ENCODE peak calls at places on chromosomes 11 and 22, in four cellular contexts. N is astrocyte of the spinal cord, W is brain microvascular endothelial cell, X is AG04450. Q is an unnamed sample.

GRCh38 chr11:5123802-5124521 is 14.2 kb downstream of the OR52A5 start:
- DNase-seq in N (peak; percentile 76), W (peak; percentile 81), X (peak; percentile 54), Q (no peak)

GRCh38 chr11:3604169-3604568 is 37.6 kb downstream of the ART5 start:
- DNase-seq in N (no peak), W (no peak), X (no peak), Q (no peak)

GRCh38 chr11:124108158-124108557 is 7.1 kb upstream of the VWA5A start:
- DNase-seq in N (peak; percentile 55), W (no peak), X (no peak), Q (no peak)

GRCh38 chr11:61273151-61274078 is 21.7 kb downstream of the VWCE start:
- DNase-seq in N (no peak), W (no peak), X (no peak), Q (no peak)

GRCh38 chr22:25754527-25755202 is 12.7 kb downstream of the MYO18B start:
- DNase-seq in N (peak; percentile 90), W (peak; percentile 96), X (peak; percentile 33), Q (no peak)

GRCh38 chr22:38505595-38506117 is 455 bp downstream of the DDX17 start:
- DNase-seq in N (peak; percentile 69), W (peak; percentile 23), X (no peak), Q (peak; percentile 53)

GRCh38 chr11:114051558-114051957 is 8.0 kb upstream of the ZBTB16 start:
- DNase-seq in N (no peak), W (no peak), X (no peak), Q (no peak)

GRCh38 chr11:75389276-75389605 is 10.1 kb upstream of the RPS3 start:
- DNase-seq in N (no peak), W (no peak), X (no peak), Q (no peak)

GRCh38 chr22:38766076-38766777 is 10.4 kb upstream of the SUN2 start:
- DNase-seq in N (peak; percentile 47), W (peak; percentile 42), X (no peak), Q (peak; percentile 48)

GRCh38 chr11:75445315-75445953 is 12.4 kb upstream of the KLHL35 start:
- DNase-seq in N (peak; percentile 40), W (peak; percentile 39), X (no peak), Q (peak; percentile 87)

GRCh38 chr11:108902027-108902469 is 237.2 kb downstream of the DDX10 start:
- DNase-seq in N (no peak), W (no peak), X (no peak), Q (no peak)

GRCh38 chr11:65915821-65916251 is 3.0 kb downstream of the C11orf68 start:
- DNase-seq in N (peak; percentile 95), W (peak; percentile 96), X (peak; percentile 93), Q (no peak)

GRCh38 chr11:28461338-28461737 is 353.1 kb downstream of the METTL15 start:
- DNase-seq in N (no peak), W (peak; percentile 18), X (no peak), Q (no peak)

GRCh38 chr11:30049214-30049613 is 32.4 kb upstream of the KCNA4 start:
- DNase-seq in N (no peak), W (no peak), X (no peak), Q (no peak)

GRCh38 chr22:45197606-45198462 is 34.1 kb downstream of the NUP50 start:
- DNase-seq in N (no peak), W (no peak), X (no peak), Q (no peak)

GRCh38 chr11:119759324-119759723 is 30.3 kb upstream of the NECTIN1 start:
- DNase-seq in N (peak; percentile 31), W (peak; percentile 21), X (no peak), Q (no peak)

GRCh38 chr11:32310218-32310601 is 125.1 kb downstream of the WT1 start:
- DNase-seq in N (no peak), W (no peak), X (no peak), Q (peak; percentile 55)

GRCh38 chr11:75063732-75064314 is 32.9 kb downstream of the OR2AT4 start:
- DNase-seq in N (no peak), W (no peak), X (no peak), Q (no peak)

GRCh38 chr11:19122966-19123615 is 6.1 kb downstream of the ZDHHC13 start:
- DNase-seq in N (no peak), W (no peak), X (no peak), Q (no peak)

GRCh38 chr22:41504397-41504796 is 35.5 kb downstream of the ACO2 start:
- DNase-seq in N (no peak), W (peak; percentile 49), X (no peak), Q (no peak)

GRCh38 chr11:79201637-79202347 is 239.0 kb downstream of the TENM4 start:
- DNase-seq in N (no peak), W (no peak), X (no peak), Q (no peak)

GRCh38 chr22:50399751-50400331 is 56.7 kb downstream of the PPP6R2 start:
- DNase-seq in N (no peak), W (peak; percentile 22), X (no peak), Q (no peak)

GRCh38 chr22:33803371-33803770 is 116.9 kb downstream of the LARGE1 start:
- DNase-seq in N (peak; percentile 56), W (peak; percentile 90), X (peak; percentile 90), Q (no peak)

GRCh38 chr11:10490032-10490397 is 35.0 kb downstream of the AMPD3 start:
- DNase-seq in N (no peak), W (no peak), X (no peak), Q (no peak)

GRCh38 chr11:15843309-15843857 is 513.0 kb downstream of the SOX6 start:
- DNase-seq in N (peak; percentile 75), W (no peak), X (no peak), Q (no peak)

GRCh38 chr11:111531687-111532364 is 8.7 kb upstream of the LAYN start:
- DNase-seq in N (peak; percentile 89), W (peak; percentile 92), X (peak; percentile 71), Q (no peak)

GRCh38 chr22:38970548-38970947 is 11.6 kb upstream of the APOBEC3B start:
- DNase-seq in N (no peak), W (no peak), X (no peak), Q (no peak)

GRCh38 chr11:81112718-81113117 is 1620.9 kb downstream of the FAM181B start:
- DNase-seq in N (no peak), W (no peak), X (no peak), Q (no peak)

GRCh38 chr22:46031561-46031960 is 54.6 kb upstream of the WNT7B start:
- DNase-seq in N (no peak), W (no peak), X (no peak), Q (no peak)

DNA sequence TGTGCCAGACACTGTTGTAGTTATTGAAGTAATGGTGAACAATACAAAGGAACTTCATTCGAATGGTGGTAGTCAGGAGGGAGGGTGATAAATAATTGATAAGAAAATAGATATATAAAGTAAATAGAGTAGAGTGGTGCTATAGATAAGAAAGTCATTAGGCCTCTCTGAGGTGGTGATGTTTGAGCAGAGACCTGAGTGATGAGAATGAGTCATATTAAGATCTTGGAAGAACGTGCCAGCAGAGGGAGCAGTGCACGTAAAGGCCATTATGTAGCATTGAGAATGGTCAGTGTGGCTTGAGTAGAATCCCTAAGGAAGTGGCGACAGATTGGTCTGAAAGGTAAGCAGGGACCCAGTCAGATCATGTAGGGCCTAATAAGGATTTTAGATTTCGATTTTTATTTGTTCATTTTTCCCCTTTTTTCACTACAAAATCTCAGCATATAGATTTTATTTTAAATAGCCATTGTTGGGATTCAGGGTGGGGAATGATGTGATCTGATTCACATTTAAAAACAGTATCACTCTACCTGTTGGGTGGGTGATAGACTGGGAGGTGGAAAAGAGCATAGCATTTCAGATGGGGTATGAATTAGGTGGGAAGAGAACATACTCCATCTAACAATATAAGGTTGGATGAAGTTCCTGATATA is 44.7 kb downstream of the CCDC90B start:
- DNase-seq in N (peak; percentile 72), W (peak; percentile 74), X (peak; percentile 20), Q (no peak)
- TF ChIP-seq CTCF in N (peak; percentile 67), W (peak; percentile 79), X (peak; percentile 72), Q (peak; percentile 39)

GRCh38 chr11:118430956-118431355 is 5.3 kb upstream of the KMT2A start:
- DNase-seq in N (no peak), W (no peak), X (no peak), Q (no peak)
- TF ChIP-seq CTCF in N (peak; percentile 16), W (peak; percentile 40), X (no peak), Q (no peak)

GRCh38 chr11:125224391-125225015 is 60.0 kb downstream of the PKNOX2 start:
- DNase-seq in N (peak; percentile 19), W (peak; percentile 51), X (no peak), Q (no peak)
- TF ChIP-seq CTCF in N (peak; percentile 30), W (peak; percentile 60), X (peak; percentile 45), Q (peak; percentile 30)

GRCh38 chr22:43922123-43922522 is 1.5 kb upstream of the PNPLA3 start:
- DNase-seq in N (no peak), W (no peak), X (no peak), Q (no peak)
- TF ChIP-seq CTCF in N (peak; percentile 29), W (peak; percentile 38), X (peak; percentile 13), Q (no peak)

DNA sequence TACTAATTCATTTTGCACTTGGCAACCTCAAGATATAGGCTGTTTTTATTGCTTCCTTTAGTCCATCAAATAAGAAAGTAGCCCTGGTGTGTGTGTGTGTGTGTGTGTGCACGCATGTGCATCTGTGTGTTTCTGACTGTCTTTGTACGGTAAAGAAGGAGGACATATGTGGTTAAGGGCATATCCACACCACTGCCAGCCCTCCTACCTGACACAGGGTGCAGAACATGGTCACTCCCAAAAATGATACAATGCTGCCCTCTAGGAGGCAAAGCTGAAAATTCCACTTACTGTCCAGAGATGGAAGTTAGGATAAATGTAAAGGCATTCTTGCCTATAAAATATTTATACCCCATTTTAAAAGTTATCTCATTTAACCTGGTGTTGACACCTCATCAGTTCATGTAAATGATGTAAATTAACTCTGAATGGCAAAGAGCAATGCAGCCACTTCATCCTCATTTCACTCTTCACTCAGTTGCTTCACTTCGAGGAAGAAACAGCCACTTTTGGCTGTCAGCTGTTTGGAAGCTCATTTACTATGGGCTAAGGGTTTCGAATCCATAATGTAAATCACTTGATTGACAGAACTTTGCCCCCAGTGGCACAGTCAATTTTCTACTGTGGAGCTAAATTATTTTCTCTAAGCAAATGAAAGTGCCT is 83.1 kb upstream of the MTNR1B start:
- DNase-seq in N (peak; percentile 71), W (peak; percentile 61), X (peak; percentile 11), Q (peak; percentile 35)
- TF ChIP-seq CTCF in N (peak; percentile 67), W (peak; percentile 73), X (peak; percentile 75), Q (peak; percentile 66)

Q was measured in mesothelial cell of epicardium.